ENCODE peak calls at places on chromosome 12, in four cellular contexts. U, A, P and K are unnamed samples.

GRCh38 chr12:81196595-81196994 is 118.7 kb downstream of the ACSS3 start:
- DNase-seq in U (no peak), A (no peak), P (no peak), K (no peak)

GRCh38 chr12:62766516-62766915 is 168.4 kb downstream of the PPM1H start:
- DNase-seq in U (no peak), A (no peak), P (no peak), K (no peak)

GRCh38 chr12:116591608-116592115 is 32.5 kb downstream of the MAP1LC3B2 start:
- DNase-seq in U (no peak), A (no peak), P (no peak), K (no peak)

GRCh38 chr12:84701041-84701440 is 211.6 kb downstream of the SLC6A15 start:
- DNase-seq in U (no peak), A (no peak), P (no peak), K (no peak)

GRCh38 chr12:108603743-108604142 is 5.9 kb upstream of the TMEM119 start:
- DNase-seq in U (no peak), A (no peak), P (no peak), K (no peak)

GRCh38 chr12:21773263-21773741 is 1.2 kb downstream of the KCNJ8 start:
- DNase-seq in U (peak; percentile 46), A (no peak), P (no peak), K (no peak)

GRCh38 chr12:24679135-24679534 is 269.8 kb downstream of the BCAT1 start:
- DNase-seq in U (no peak), A (no peak), P (no peak), K (no peak)

GRCh38 chr12:110776410-110776809 is 33.7 kb upstream of the PPP1CC start:
- DNase-seq in U (no peak), A (peak; percentile 78), P (peak; percentile 74), K (no peak)

GRCh38 chr12:38547586-38547985 is 231.0 kb downstream of the ALG10B start:
- DNase-seq in U (no peak), A (no peak), P (no peak), K (no peak)

GRCh38 chr12:43696154-43696553 is 62.4 kb downstream of the PUS7L start:
- DNase-seq in U (no peak), A (no peak), P (no peak), K (no peak)

GRCh38 chr12:123063535-123063934 is 83.1 kb downstream of the ARL6IP4 start:
- DNase-seq in U (no peak), A (no peak), P (no peak), K (no peak)

GRCh38 chr12:116919247-116919671 is 8.5 kb downstream of the FBXW8 start:
- DNase-seq in U (no peak), A (no peak), P (no peak), K (no peak)

GRCh38 chr12:3137268-3137761 is 60.1 kb downstream of the TSPAN9 start:
- DNase-seq in U (no peak), A (no peak), P (no peak), K (no peak)

GRCh38 chr12:98812225-98812624 is 167.1 kb downstream of the APAF1 start:
- DNase-seq in U (no peak), A (no peak), P (no peak), K (no peak)

GRCh38 chr12:52874573-52875435 is 26.0 kb upstream of the KRT78 start:
- DNase-seq in U (no peak), A (no peak), P (no peak), K (no peak)

GRCh38 chr12:53172352-53172751 is 8.2 kb upstream of the ZNF740 start:
- DNase-seq in U (no peak), A (no peak), P (no peak), K (peak; percentile 76)

GRCh38 chr12:119334459-119335170 is at the start of gene CCDC60:
- DNase-seq in U (peak; percentile 31), A (no peak), P (no peak), K (no peak)

GRCh38 chr12:90075685-90076084 is 367.0 kb upstream of the ATP2B1 start:
- DNase-seq in U (no peak), A (no peak), P (no peak), K (no peak)

GRCh38 chr12:26091837-26092236 is 33.0 kb downstream of the BHLHE41 start:
- DNase-seq in U (no peak), A (no peak), P (no peak), K (no peak)

GRCh38 chr12:2688381-2688881 is 106.3 kb upstream of the FKBP4 start:
- DNase-seq in U (peak; percentile 14), A (no peak), P (no peak), K (peak; percentile 83)

GRCh38 chr12:26872623-26873022 is 39.6 kb upstream of the ITPR2 start:
- DNase-seq in U (no peak), A (no peak), P (no peak), K (no peak)

GRCh38 chr12:32084017-32084688 is 22.5 kb upstream of the BICD1 start:
- DNase-seq in U (no peak), A (no peak), P (no peak), K (no peak)

GRCh38 chr12:69688021-69688420 is 11.1 kb downstream of the BEST3 start:
- DNase-seq in U (no peak), A (no peak), P (no peak), K (no peak)

GRCh38 chr12:78674311-78675085 is 190.1 kb upstream of the SYT1 start:
- DNase-seq in U (no peak), A (no peak), P (no peak), K (no peak)

GRCh38 chr12:47787596-47788319 is 14.7 kb downstream of the SLC48A1 start:
- DNase-seq in U (no peak), A (no peak), P (no peak), K (no peak)

GRCh38 chr12:116121453-116121871 is 156.0 kb downstream of the MED13L start:
- DNase-seq in U (no peak), A (no peak), P (no peak), K (no peak)

GRCh38 chr12:38771871-38772270 is 133.5 kb downstream of the CPNE8 start:
- DNase-seq in U (no peak), A (peak; percentile 24), P (peak; percentile 27), K (no peak)

GRCh38 chr12:92188517-92189188 is 43.0 kb upstream of the BTG1 start:
- DNase-seq in U (no peak), A (no peak), P (no peak), K (no peak)

GRCh38 chr12:6567824-6568617 is at the start of gene NOP2:
- DNase-seq in U (peak; percentile 92), A (peak; percentile 92), P (peak; percentile 94), K (peak; percentile 96)
- TF ChIP-seq CTCF in U (no peak), A (no peak), P (no peak), K (no peak)

DNA sequence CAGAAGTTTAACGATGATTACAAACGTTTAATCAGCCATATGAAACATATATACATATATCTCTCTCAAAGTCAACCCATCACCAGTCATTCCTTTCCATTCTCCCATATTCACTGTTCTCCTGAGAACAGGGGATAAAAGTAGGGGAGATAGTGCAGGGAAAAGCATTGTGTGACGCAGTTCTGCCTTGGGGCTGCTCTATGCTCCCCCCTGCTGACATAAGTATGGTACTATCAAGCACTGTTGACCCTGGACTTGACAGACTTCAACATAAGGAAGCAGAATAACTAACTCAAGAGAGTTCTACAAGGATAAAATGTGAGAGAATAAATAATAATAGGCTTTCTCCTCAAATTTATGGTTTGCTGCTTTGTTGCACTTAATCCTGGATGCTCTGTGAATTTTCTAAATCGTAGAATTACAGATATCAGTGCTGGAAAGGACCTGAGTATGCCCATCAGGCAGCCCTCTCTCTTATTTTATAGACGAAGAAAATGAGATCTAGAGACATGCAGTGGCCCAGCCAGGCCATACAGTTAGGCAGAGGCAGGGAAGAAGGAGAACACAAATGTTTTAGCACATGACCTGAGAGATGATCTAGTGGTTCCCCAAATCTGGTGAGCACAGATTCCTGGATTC is 87.2 kb downstream of the SCN8A start:
- DNase-seq in U (no peak), A (peak; percentile 46), P (peak; percentile 56), K (no peak)
- TF ChIP-seq CTCF in U (peak; percentile 11), A (peak; percentile 48), P (peak; percentile 65), K (peak; percentile 65)

DNA sequence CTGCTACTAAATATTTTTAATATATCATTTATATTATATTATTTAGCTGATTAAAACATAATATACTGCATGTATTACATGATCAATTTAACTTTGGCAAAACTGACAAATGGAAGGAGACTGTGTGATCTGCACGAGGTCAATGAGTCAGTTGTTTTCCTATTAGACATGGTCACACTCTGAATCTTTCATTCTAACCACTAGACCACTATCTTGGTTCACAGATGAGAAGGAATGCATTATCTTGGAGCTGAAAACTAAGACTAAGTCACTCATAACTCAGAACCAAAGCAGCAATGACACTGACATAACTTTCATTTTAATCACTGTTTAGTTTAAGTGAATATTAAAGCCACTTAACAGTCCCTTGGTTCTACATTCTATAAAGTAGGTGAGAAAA is 37.4 kb downstream of the GNPTAB start:
- DNase-seq in U (no peak), A (peak; percentile 20), P (peak; percentile 20), K (no peak)
- TF ChIP-seq CTCF in U (no peak), A (no peak), P (no peak), K (no peak)

GRCh38 chr12:124566181-124567034 is 1.0 kb downstream of the NCOR2 start:
- DNase-seq in U (peak; percentile 91), A (peak; percentile 86), P (peak; percentile 83), K (peak; percentile 91)
- TF ChIP-seq CTCF in U (no peak), A (no peak), P (peak; percentile 17), K (no peak)